ENCODE peak calls at places on chromosomes 11 and 22, in six cellular contexts. One of them, this sample, is unnamed.

GRCh38 chr11:11985016-11985715 is 23.3 kb downstream of the DKK3 start:
- DNase-seq in coronary artery: peak; percentile 64
- DNase-seq in choroid plexus epithelial cell: peak; percentile 65
- DNase-seq in nephron progenitor cell: no peak
- DNase-seq in SHP77: no peak
- DNase-seq in NCI-H460: no peak
- DNase-seq in this sample: no peak

GRCh38 chr22:45476814-45477213 is 25.9 kb upstream of the FBLN1 start:
- DNase-seq in coronary artery: no peak
- DNase-seq in SHP77: no peak
- DNase-seq in choroid plexus epithelial cell: no peak
- DNase-seq in nephron progenitor cell: no peak
- DNase-seq in NCI-H460: no peak
- DNase-seq in this sample: no peak

GRCh38 chr11:120335596-120335927 is 651 bp upstream of the ARHGEF12 start:
- DNase-seq in SHP77: peak; percentile 58
- DNase-seq in nephron progenitor cell: no peak
- DNase-seq in coronary artery: no peak
- DNase-seq in choroid plexus epithelial cell: peak; percentile 40
- DNase-seq in NCI-H460: no peak
- DNase-seq in this sample: no peak

GRCh38 chr11:128669491-128669890 is 24.4 kb upstream of the FLI1 start:
- DNase-seq in choroid plexus epithelial cell: peak; percentile 42
- DNase-seq in coronary artery: no peak
- DNase-seq in SHP77: no peak
- DNase-seq in nephron progenitor cell: no peak
- DNase-seq in NCI-H460: no peak
- DNase-seq in this sample: no peak

GRCh38 chr11:116690623-116691022 is 82.2 kb downstream of the BUD13 start:
- DNase-seq in NCI-H460: no peak
- DNase-seq in choroid plexus epithelial cell: no peak
- DNase-seq in coronary artery: no peak
- DNase-seq in SHP77: no peak
- DNase-seq in nephron progenitor cell: no peak
- DNase-seq in this sample: no peak

GRCh38 chr11:118915941-118916841 is 9.5 kb downstream of the BCL9L start:
- DNase-seq in choroid plexus epithelial cell: no peak
- DNase-seq in coronary artery: no peak
- DNase-seq in nephron progenitor cell: no peak
- DNase-seq in SHP77: no peak
- DNase-seq in NCI-H460: no peak
- DNase-seq in this sample: no peak

GRCh38 chr11:121451178-121451981 is 734 bp upstream of the SORL1 start:
- DNase-seq in choroid plexus epithelial cell: no peak
- DNase-seq in NCI-H460: no peak
- DNase-seq in SHP77: no peak
- DNase-seq in coronary artery: no peak
- DNase-seq in nephron progenitor cell: no peak
- DNase-seq in this sample: no peak

GRCh38 chr11:86237267-86237804 is 7.2 kb upstream of the EED start:
- DNase-seq in choroid plexus epithelial cell: no peak
- DNase-seq in nephron progenitor cell: no peak
- DNase-seq in coronary artery: no peak
- DNase-seq in SHP77: no peak
- DNase-seq in NCI-H460: no peak
- DNase-seq in this sample: no peak

GRCh38 chr22:36156119-36156514 is 4.4 kb downstream of the APOL3 start:
- DNase-seq in SHP77: no peak
- DNase-seq in nephron progenitor cell: no peak
- DNase-seq in NCI-H460: no peak
- DNase-seq in choroid plexus epithelial cell: no peak
- DNase-seq in coronary artery: no peak
- DNase-seq in this sample: no peak

GRCh38 chr11:122742350-122742749 is 86.8 kb downstream of the UBASH3B start:
- DNase-seq in nephron progenitor cell: no peak
- DNase-seq in SHP77: no peak
- DNase-seq in coronary artery: no peak
- DNase-seq in NCI-H460: no peak
- DNase-seq in choroid plexus epithelial cell: peak; percentile 48
- DNase-seq in this sample: no peak

GRCh38 chr11:9089636-9090035 is 1.8 kb downstream of the SCUBE2 start:
- DNase-seq in coronary artery: no peak
- DNase-seq in NCI-H460: no peak
- DNase-seq in choroid plexus epithelial cell: no peak
- DNase-seq in nephron progenitor cell: no peak
- DNase-seq in SHP77: no peak
- DNase-seq in this sample: peak; percentile 70

GRCh38 chr11:132981146-132981956 is 551.0 kb downstream of the OPCML start:
- DNase-seq in choroid plexus epithelial cell: no peak
- DNase-seq in SHP77: no peak
- DNase-seq in coronary artery: no peak
- DNase-seq in nephron progenitor cell: no peak
- DNase-seq in NCI-H460: no peak
- DNase-seq in this sample: peak; percentile 74

GRCh38 chr11:65854161-65854592 is 3.8 kb downstream of the CFL1 start:
- DNase-seq in NCI-H460: no peak
- DNase-seq in nephron progenitor cell: no peak
- DNase-seq in coronary artery: no peak
- DNase-seq in choroid plexus epithelial cell: no peak
- DNase-seq in SHP77: no peak
- DNase-seq in this sample: no peak

GRCh38 chr11:47881145-47881544 is 33.0 kb upstream of the NUP160 start:
- DNase-seq in coronary artery: no peak
- DNase-seq in nephron progenitor cell: no peak
- DNase-seq in choroid plexus epithelial cell: no peak
- DNase-seq in NCI-H460: no peak
- DNase-seq in SHP77: no peak
- DNase-seq in this sample: no peak

GRCh38 chr11:1408346-1408745 is 18.6 kb downstream of the BRSK2 start:
- DNase-seq in choroid plexus epithelial cell: no peak
- DNase-seq in coronary artery: no peak
- DNase-seq in SHP77: no peak
- DNase-seq in nephron progenitor cell: no peak
- DNase-seq in NCI-H460: no peak
- DNase-seq in this sample: no peak

GRCh38 chr11:12840871-12841516 is 166.8 kb downstream of the TEAD1 start:
- DNase-seq in nephron progenitor cell: no peak
- DNase-seq in NCI-H460: no peak
- DNase-seq in SHP77: no peak
- DNase-seq in choroid plexus epithelial cell: peak; percentile 51
- DNase-seq in coronary artery: no peak
- DNase-seq in this sample: no peak

GRCh38 chr11:14012836-14013235 is 50.3 kb downstream of the SPON1 start:
- DNase-seq in choroid plexus epithelial cell: no peak
- DNase-seq in NCI-H460: no peak
- DNase-seq in nephron progenitor cell: no peak
- DNase-seq in coronary artery: no peak
- DNase-seq in SHP77: no peak
- DNase-seq in this sample: peak; percentile 66

GRCh38 chr11:4626207-4627105 is 10.8 kb upstream of the OR51D1 start:
- DNase-seq in SHP77: peak; percentile 85
- DNase-seq in nephron progenitor cell: peak; percentile 88
- DNase-seq in choroid plexus epithelial cell: peak; percentile 88
- DNase-seq in coronary artery: no peak
- DNase-seq in NCI-H460: peak; percentile 72
- DNase-seq in this sample: peak; percentile 84

GRCh38 chr11:16839821-16840220 is 101.4 kb downstream of the C11orf58 start:
- DNase-seq in choroid plexus epithelial cell: no peak
- DNase-seq in nephron progenitor cell: no peak
- DNase-seq in coronary artery: no peak
- DNase-seq in SHP77: no peak
- DNase-seq in NCI-H460: no peak
- DNase-seq in this sample: no peak

GRCh38 chr22:20316217-20316843 is 3.5 kb downstream of the DGCR6L start:
- DNase-seq in SHP77: no peak
- DNase-seq in coronary artery: peak; percentile 57
- DNase-seq in NCI-H460: no peak
- DNase-seq in nephron progenitor cell: no peak
- DNase-seq in choroid plexus epithelial cell: no peak
- DNase-seq in this sample: peak; percentile 31

GRCh38 chr22:27378343-27378800 is 423.2 kb downstream of the MN1 start:
- DNase-seq in NCI-H460: no peak
- DNase-seq in coronary artery: no peak
- DNase-seq in choroid plexus epithelial cell: peak; percentile 86
- DNase-seq in SHP77: no peak
- DNase-seq in nephron progenitor cell: peak; percentile 17
- DNase-seq in this sample: peak; percentile 85

GRCh38 chr11:2889399-2890273 is 4.1 kb upstream of the CDKN1C start:
- DNase-seq in choroid plexus epithelial cell: no peak
- DNase-seq in coronary artery: no peak
- DNase-seq in nephron progenitor cell: no peak
- DNase-seq in NCI-H460: no peak
- DNase-seq in SHP77: no peak
- DNase-seq in this sample: no peak

GRCh38 chr11:108733479-108734116 is 68.7 kb downstream of the DDX10 start:
- DNase-seq in coronary artery: no peak
- DNase-seq in NCI-H460: no peak
- DNase-seq in SHP77: no peak
- DNase-seq in nephron progenitor cell: no peak
- DNase-seq in choroid plexus epithelial cell: peak; percentile 75
- DNase-seq in this sample: no peak

GRCh38 chr11:76835928-76836612 is 24.6 kb upstream of the ACER3 start:
- DNase-seq in NCI-H460: peak; percentile 31
- DNase-seq in SHP77: no peak
- DNase-seq in nephron progenitor cell: no peak
- DNase-seq in coronary artery: no peak
- DNase-seq in choroid plexus epithelial cell: peak; percentile 44
- DNase-seq in this sample: no peak

GRCh38 chr11:96012086-96012824 is 88.3 kb upstream of the MTMR2 start:
- DNase-seq in nephron progenitor cell: peak; percentile 24
- DNase-seq in coronary artery: no peak
- DNase-seq in NCI-H460: peak; percentile 4
- DNase-seq in choroid plexus epithelial cell: peak; percentile 89
- DNase-seq in SHP77: peak; percentile 1
- DNase-seq in this sample: no peak

GRCh38 chr11:46895821-46896220 is 22.5 kb downstream of the LRP4 start:
- DNase-seq in nephron progenitor cell: no peak
- DNase-seq in SHP77: no peak
- DNase-seq in coronary artery: no peak
- DNase-seq in choroid plexus epithelial cell: no peak
- DNase-seq in NCI-H460: no peak
- DNase-seq in this sample: no peak

GRCh38 chr22:50190182-50190951 is 4.7 kb downstream of the TRABD start:
- DNase-seq in coronary artery: no peak
- DNase-seq in choroid plexus epithelial cell: peak; percentile 67
- DNase-seq in SHP77: peak; percentile 76
- DNase-seq in NCI-H460: peak; percentile 40
- DNase-seq in nephron progenitor cell: peak; percentile 48
- DNase-seq in this sample: peak; percentile 93

GRCh38 chr11:16528639-16529038 is 172.3 kb upstream of the SOX6 start:
- DNase-seq in NCI-H460: no peak
- DNase-seq in coronary artery: no peak
- DNase-seq in SHP77: no peak
- DNase-seq in choroid plexus epithelial cell: no peak
- DNase-seq in nephron progenitor cell: no peak
- DNase-seq in this sample: no peak